ENCODE peak calls at places on chromosomes 11 and 22, in five cellular contexts. N is frontal cortex; O is MG63; M is stimulated activated effector memory CD8-positive, alpha-beta T cell treated with anti-CD3 and anti-CD28 coated beads, Interleukin-12 subunit alpha, Interleukin-12 subunit beta, amount 100 ng/mL, for 72 hours; Z is KBM-7. V is an unnamed sample.

GRCh38 chr11:57174656-57175055 is 7.1 kb upstream of the LRRC55 start:
- DNase-seq in O (no peak), M (no peak), Z (no peak), N (no peak), V (no peak)

GRCh38 chr22:30943368-30943767 is 25.2 kb downstream of the MORC2 start:
- DNase-seq in M (no peak), Z (no peak), O (no peak), N (no peak), V (no peak)

GRCh38 chr22:36386351-36386899 is 1.3 kb downstream of the MYH9 start:
- DNase-seq in Z (peak; percentile 60), N (peak; percentile 41), M (no peak), O (peak; percentile 40), V (no peak)

GRCh38 chr11:37613031-37613430 is 1015.0 kb upstream of the RAG2 start:
- DNase-seq in Z (no peak), M (no peak), O (no peak), N (no peak), V (no peak)

GRCh38 chr11:20043992-20044391 is 116.3 kb downstream of the DBX1 start:
- DNase-seq in N (no peak), O (no peak), M (no peak), Z (no peak), V (no peak)

GRCh38 chr22:32446321-32446720 is 17.9 kb downstream of the BPIFC start:
- DNase-seq in Z (no peak), N (no peak), O (no peak), M (no peak), V (peak; percentile 38)

GRCh38 chr22:42270512-42271190 is at the start of gene TCF20:
- DNase-seq in O (peak; percentile 74), N (peak; percentile 98), Z (peak; percentile 57), M (peak; percentile 58), V (peak; percentile 83)

GRCh38 chr11:127098684-127099083 is 98.1 kb upstream of the KIRREL3 start:
- DNase-seq in N (no peak), O (no peak), Z (no peak), M (no peak), V (no peak)

GRCh38 chr11:44398266-44399045 is 88.5 kb upstream of the ALX4 start:
- DNase-seq in O (no peak), N (no peak), Z (no peak), M (no peak), V (no peak)

GRCh38 chr11:67252831-67253239 is 13.4 kb upstream of the GRK2 start:
- DNase-seq in O (no peak), Z (peak; percentile 60), M (no peak), N (no peak), V (peak; percentile 32)

GRCh38 chr22:22787805-22788459 is 99.7 kb upstream of the IGLL5 start:
- DNase-seq in M (peak; percentile 62), O (peak; percentile 42), Z (peak; percentile 49), N (no peak), V (peak; percentile 55)

GRCh38 chr11:75383246-75383645 is 16.1 kb upstream of the RPS3 start:
- DNase-seq in Z (peak; percentile 73), M (no peak), O (no peak), N (no peak), V (no peak)

GRCh38 chr11:112961146-112961668 is at the start of gene NCAM1:
- DNase-seq in Z (peak; percentile 59), N (peak; percentile 60), M (peak; percentile 5), O (peak; percentile 86), V (peak; percentile 95)

GRCh38 chr11:14644396-14645246 is 1.0 kb downstream of the PDE3B start:
- DNase-seq in Z (peak; percentile 48), N (peak; percentile 19), M (peak; percentile 23), O (no peak), V (peak; percentile 45)

GRCh38 chr11:120180571-120181445 is 30.0 kb upstream of the OAF start:
- DNase-seq in O (no peak), N (no peak), M (no peak), Z (no peak), V (peak; percentile 63)

GRCh38 chr11:77205467-77206263 is 77.6 kb downstream of the MYO7A start:
- DNase-seq in Z (no peak), N (no peak), M (no peak), O (no peak), V (peak; percentile 4)